ENCODE peak calls at places on chromosomes 5 and 9, in seven cellular contexts. A, E, Q, J, H, M and C are unnamed samples. For H3K4me1, the result is how much of the 10 kb centered on the place peaks cover.

GRCh38 chr5:132467292-132467984 is 23.1 kb downstream of the IRF1 start:
- DNase-seq in M (no peak), J (peak), E (peak), Q (no peak), A (no peak), H (no peak), C (no peak)

GRCh38 chr9:133153227-133154096 is 10.3 kb downstream of the GBGT1 start:
- DNase-seq in A (no peak), J (no peak), Q (no peak), M (no peak), E (no peak), H (no peak), C (no peak)

GRCh38 chr5:122056913-122057312 is 21.1 kb downstream of the LOX start:
- DNase-seq in E (no peak), M (no peak), A (no peak), J (no peak), Q (no peak), H (no peak), C (no peak)

GRCh38 chr5:92838253-92838652 is 742.8 kb downstream of the NR2F1-AS1 start:
- DNase-seq in Q (no peak), J (no peak), M (no peak), A (no peak), E (no peak), H (no peak), C (no peak)

GRCh38 chr5:116377276-116378006 is 197.2 kb downstream of the SEMA6A start:
- DNase-seq in Q (no peak), M (no peak), A (no peak), E (no peak), J (no peak), H (no peak), C (no peak)

GRCh38 chr9:5630038-5630507 is 1.2 kb downstream of the RIC1 start:
- DNase-seq in M (peak), A (no peak), H (no peak), J (no peak), Q (no peak), E (no peak), C (peak)

GRCh38 chr5:178808886-178809285 is 50.9 kb upstream of the ZNF354B start:
- DNase-seq in A (no peak), H (no peak), M (no peak), Q (no peak), E (no peak), J (no peak), C (no peak)

GRCh38 chr9:120386390-120387131 is 193.4 kb downstream of the CDK5RAP2 start:
- DNase-seq in H (peak), Q (no peak), M (no peak), J (no peak), E (no peak), A (no peak), C (peak)

GRCh38 chr5:147756566-147756965 is 26.0 kb downstream of the JAKMIP2 start:
- DNase-seq in M (no peak), A (no peak), H (no peak), Q (no peak), J (no peak), E (no peak), C (peak)

GRCh38 chr5:65790371-65791163 is 68.6 kb downstream of the NLN start:
- DNase-seq in E (no peak), M (no peak), J (no peak), A (no peak), Q (no peak), H (no peak), C (no peak)

GRCh38 chr5:11483630-11484029 is 420.6 kb downstream of the CTNND2 start:
- DNase-seq in M (no peak), Q (no peak), J (no peak), H (no peak), E (no peak), A (no peak), C (no peak)

GRCh38 chr5:139557811-139558210 is 3.3 kb upstream of the UBE2D2 start:
- DNase-seq in A (no peak), Q (no peak), H (no peak), J (no peak), E (no peak), M (no peak), C (no peak)

GRCh38 chr5:126339215-126339805 is 83.9 kb upstream of the GRAMD2B start:
- DNase-seq in Q (peak), E (peak), M (peak), J (peak), A (peak), H (no peak), C (peak)

GRCh38 chr9:124559871-124560270 is 52.7 kb upstream of the NR5A1 start:
- DNase-seq in J (no peak), Q (no peak), H (no peak), E (no peak), M (peak), A (no peak), C (peak)

GRCh38 chr5:106827061-106827460 is 843.7 kb downstream of the EFNA5 start:
- DNase-seq in Q (no peak), E (no peak), A (no peak), M (peak), H (no peak), J (no peak), C (no peak)

GRCh38 chr5:1549631-1550030 is 25.9 kb upstream of the LPCAT1 start:
- DNase-seq in H (no peak), A (no peak), J (no peak), Q (no peak), E (no peak), M (no peak), C (no peak)

GRCh38 chr9:86405926-86406325 is 51.7 kb upstream of the TUT7 start:
- DNase-seq in M (peak), Q (peak), E (no peak), J (no peak), A (peak), H (no peak), C (peak)

GRCh38 chr9:126857261-126857960 is 3.0 kb upstream of the ZBTB34 start:
- DNase-seq in M (no peak), Q (no peak), H (no peak), A (no peak), J (no peak), E (no peak), C (peak)

DNA sequence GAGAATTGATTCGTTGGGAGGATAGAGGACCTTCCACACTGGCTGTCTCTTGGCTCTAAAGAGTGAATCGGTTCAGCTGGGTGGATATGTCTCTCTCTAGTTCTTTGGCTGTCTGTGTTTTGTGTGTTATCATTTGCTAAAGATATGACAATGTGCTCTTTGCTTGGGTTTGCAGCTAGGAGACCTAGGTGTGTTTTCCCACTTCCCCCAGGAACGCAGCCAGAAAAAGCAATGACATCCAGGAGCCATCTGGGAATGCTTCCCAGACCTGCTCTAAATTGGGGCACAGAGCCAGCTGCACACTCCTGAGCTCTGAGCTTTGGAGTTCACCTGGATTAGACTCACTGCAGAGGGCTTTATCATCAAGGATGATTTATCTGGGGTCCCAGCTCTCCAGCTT is 12.8 kb upstream of the PDZD2 start:
- DNase-seq in Q (no peak), A (no peak), M (no peak), J (no peak), E (no peak), H (no peak), C (peak)
- H3K4me1 ChIP-seq in Q (under half), A (under half), M (under half), J (under half), E (under half), H (under half), C (under half)

GRCh38 chr5:58410441-58410840 is 49.4 kb downstream of the PLK2 start:
- DNase-seq in M (peak), J (no peak), A (no peak), H (no peak), Q (no peak), E (no peak), C (no peak)
- H3K4me1 ChIP-seq in M (under half), J (under half), A (under half), H (under half), Q (under half), E (under half), C (under half)

DNA sequence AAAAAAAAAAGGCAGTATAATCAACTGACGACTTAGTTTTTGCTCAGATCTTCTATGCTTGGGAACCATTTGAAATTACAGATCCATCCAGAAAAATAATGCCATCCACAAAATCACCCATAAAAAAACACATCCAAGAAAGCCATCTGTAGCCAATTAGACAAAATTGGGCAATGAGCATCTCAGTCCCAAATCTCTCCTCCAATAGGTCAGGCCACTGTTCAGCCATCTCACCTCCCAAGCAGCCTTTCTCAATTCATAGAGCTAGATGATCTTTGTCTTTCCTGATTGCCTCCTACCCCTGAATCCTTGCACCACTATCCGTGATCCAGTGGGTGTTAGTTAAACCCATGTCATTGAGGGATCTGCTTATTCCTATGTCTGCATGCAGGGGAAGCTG is 139.6 kb downstream of the SCAMP1 start:
- DNase-seq in E (no peak), M (peak), Q (no peak), H (no peak), J (no peak), A (no peak), C (no peak)
- H3K4me1 ChIP-seq in E (under half), M (half or more), Q (under half), H (under half), J (under half), A (under half), C (under half)

DNA sequence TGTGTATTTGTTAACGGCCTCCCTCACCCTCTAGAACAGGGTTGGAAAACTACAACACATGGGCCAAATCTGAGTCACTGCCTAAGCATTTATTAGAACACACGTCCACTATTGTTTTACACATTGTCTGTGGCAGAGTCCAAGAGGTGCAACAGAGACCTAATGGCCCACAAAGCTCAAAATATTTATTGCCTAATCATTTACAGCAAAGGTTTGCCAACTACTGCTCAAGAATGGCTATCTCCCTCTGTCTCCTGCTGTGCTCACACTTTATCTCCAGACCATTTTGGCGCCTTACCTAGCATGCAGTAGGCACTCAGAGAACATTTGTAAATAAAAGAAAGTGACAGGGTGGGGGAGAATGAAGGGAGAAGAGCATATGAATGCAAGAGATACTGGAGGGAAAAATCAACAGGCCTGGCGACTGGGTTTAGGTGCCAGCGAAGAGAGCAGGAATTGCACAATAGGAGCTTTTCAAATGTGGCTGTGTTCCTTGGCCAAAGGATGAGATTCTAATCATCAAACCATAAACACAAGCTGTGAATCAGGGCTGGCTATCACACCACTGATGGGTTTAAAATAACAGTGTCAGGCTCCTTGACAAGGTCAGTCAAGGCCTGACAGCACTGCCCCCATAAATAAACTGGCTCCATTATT is 80.3 kb downstream of the EPB41L4A start:
- DNase-seq in Q (no peak), E (peak), J (no peak), A (no peak), M (no peak), H (no peak), C (peak)
- H3K4me1 ChIP-seq in Q (under half), E (under half), J (under half), A (under half), M (under half), H (under half), C (under half)

DNA sequence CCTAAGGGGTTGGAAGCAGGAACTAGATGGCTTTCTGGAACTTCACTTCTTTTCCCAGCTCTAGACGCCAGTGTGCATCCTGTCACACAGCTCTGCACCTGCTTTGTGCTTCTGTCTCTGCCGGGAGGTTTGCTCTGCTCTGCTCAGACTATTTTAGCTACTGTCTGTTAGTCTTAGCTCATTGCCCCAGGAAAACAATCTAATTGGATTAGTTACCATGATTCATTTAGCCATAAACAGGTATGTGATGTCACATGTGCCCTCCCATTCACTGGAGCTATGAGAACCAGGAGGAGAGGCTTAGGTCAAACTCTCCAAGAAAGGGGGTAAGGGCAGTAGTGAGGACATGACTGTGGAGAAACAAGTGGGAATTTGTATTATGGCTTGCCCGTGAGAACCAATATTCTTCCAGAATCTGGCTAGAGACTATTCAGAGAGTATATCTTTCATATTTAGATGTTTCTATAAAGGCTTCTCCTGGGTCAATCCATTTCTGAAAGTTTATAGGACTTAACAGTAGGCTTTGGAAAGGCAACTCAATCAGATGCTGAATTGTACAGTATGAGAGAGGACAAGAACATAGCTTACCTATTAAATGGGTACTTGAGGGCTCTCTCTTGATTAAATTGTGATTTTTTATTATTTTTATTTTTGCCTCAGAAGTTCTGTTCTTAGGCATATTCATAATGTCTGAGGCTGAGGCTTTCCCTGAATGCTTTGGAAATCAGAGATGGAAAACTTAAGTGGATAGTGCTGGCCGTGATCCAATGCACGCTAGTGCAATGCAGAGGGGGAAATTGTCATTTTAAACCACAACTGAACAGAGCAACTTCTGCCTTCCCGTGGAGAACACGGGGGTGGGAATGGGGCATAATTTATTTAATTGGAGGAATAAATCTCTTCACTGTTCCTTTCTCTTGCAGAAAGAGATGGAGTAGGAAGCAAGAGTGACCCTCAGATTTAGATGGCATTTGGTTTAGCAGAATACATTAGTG is 22.6 kb upstream of the NREP start:
- DNase-seq in M (peak), E (no peak), J (no peak), Q (no peak), H (no peak), A (no peak), C (no peak)
- H3K4me1 ChIP-seq in M (under half), E (under half), J (under half), Q (under half), H (under half), A (under half), C (under half)